ENCODE peak calls at places on chromosomes 13 and 19, in four cellular contexts. S, V, E and T are unnamed samples.

GRCh38 chr13:113203507-113204377 is 4.7 kb downstream of the PCID2 start:
- DNase-seq in V (no peak), E (peak; percentile 71), S (no peak), T (no peak)

GRCh38 chr13:48571121-48571901 is 38.4 kb upstream of the RCBTB2 start:
- DNase-seq in V (no peak), E (no peak), S (no peak), T (no peak)

GRCh38 chr19:1748115-1748702 is 5.1 kb upstream of the ONECUT3 start:
- DNase-seq in V (no peak), E (no peak), S (no peak), T (no peak)

GRCh38 chr13:98613591-98613990 is 36.7 kb upstream of the STK24 start:
- DNase-seq in V (no peak), E (no peak), S (no peak), T (no peak)

GRCh38 chr19:58476498-58477015 is 405 bp downstream of the ZNF446 start:
- DNase-seq in S (no peak), E (no peak), V (no peak), T (no peak)

GRCh38 chr13:113887700-113888201 is 23.9 kb upstream of the GAS6 start:
- DNase-seq in S (no peak), V (no peak), E (no peak), T (no peak)

GRCh38 chr19:55069137-55069858 is 6.3 kb upstream of the RDH13 start:
- DNase-seq in V (no peak), E (peak; percentile 43), S (no peak), T (peak; percentile 50)

GRCh38 chr19:18700501-18701249 is 17.2 kb downstream of the CRTC1 start:
- DNase-seq in E (peak; percentile 83), S (peak; percentile 27), V (peak; percentile 80), T (peak; percentile 95)

GRCh38 chr19:21595185-21595584 is 89.8 kb downstream of the ZNF429 start:
- DNase-seq in E (no peak), V (no peak), S (no peak), T (no peak)

GRCh38 chr19:42332059-42332458 is 6.6 kb downstream of the MEGF8 start:
- DNase-seq in E (no peak), S (no peak), V (no peak), T (no peak)

GRCh38 chr19:54041969-54042606 is 21.6 kb downstream of the VSTM1 start:
- DNase-seq in S (no peak), V (no peak), E (no peak), T (no peak)

GRCh38 chr19:4062576-4063368 is 3.9 kb downstream of the ZBTB7A start:
- DNase-seq in V (peak; percentile 27), E (no peak), S (no peak), T (peak; percentile 48)

GRCh38 chr19:18975011-18975410 is 34.0 kb upstream of the HOMER3 start:
- DNase-seq in V (no peak), S (no peak), E (no peak), T (no peak)

GRCh38 chr13:114115191-114115671 is 17.2 kb downstream of the RASA3 start:
- DNase-seq in E (peak; percentile 22), S (no peak), V (peak; percentile 16), T (no peak)

GRCh38 chr13:32311188-32311897 is 3.8 kb downstream of the ZAR1L start:
- DNase-seq in S (no peak), E (no peak), V (no peak), T (peak; percentile 66)

GRCh38 chr19:44725251-44725650 is 23.3 kb upstream of the BCL3 start:
- DNase-seq in S (no peak), E (no peak), V (peak; percentile 18), T (peak; percentile 88)

GRCh38 chr19:38523319-38523718 is 89.8 kb downstream of the RYR1 start:
- DNase-seq in E (no peak), S (no peak), V (no peak), T (no peak)

GRCh38 chr13:112171570-112171965 is 104.6 kb downstream of the SOX1 start:
- DNase-seq in S (no peak), E (no peak), V (no peak), T (no peak)

GRCh38 chr19:16266586-16266942 is 58.1 kb upstream of the KLF2 start:
- DNase-seq in S (no peak), V (no peak), E (no peak), T (no peak)

GRCh38 chr13:48199404-48199991 is 33.5 kb upstream of the ITM2B start:
- DNase-seq in V (no peak), E (no peak), S (no peak), T (no peak)

GRCh38 chr19:53977991-53978731 is 13.3 kb upstream of the CACNG6 start:
- DNase-seq in V (peak; percentile 21), S (no peak), E (peak; percentile 62), T (no peak)

GRCh38 chr13:24386816-24387708 is 77.7 kb downstream of the C1QTNF9 start:
- DNase-seq in S (no peak), V (no peak), E (no peak), T (no peak)

GRCh38 chr19:47781590-47782318 is 3.3 kb downstream of the SELENOW start:
- DNase-seq in V (peak; percentile 63), E (peak; percentile 57), S (no peak), T (no peak)

GRCh38 chr19:51124729-51125128 is at the start of gene SIGLEC9:
- DNase-seq in E (peak; percentile 45), V (no peak), S (no peak), T (no peak)

GRCh38 chr19:51127755-51128154 is 3.0 kb downstream of the SIGLEC9 start:
- DNase-seq in E (peak; percentile 41), S (no peak), V (no peak), T (no peak)

GRCh38 chr19:51128227-51128626 is 3.5 kb downstream of the SIGLEC9 start:
- DNase-seq in E (no peak), S (no peak), V (no peak), T (no peak)

GRCh38 chr19:51125421-51126075 is 842 bp downstream of the SIGLEC9 start:
- DNase-seq in E (no peak), V (no peak), S (no peak), T (no peak)

GRCh38 chr19:51127032-51127431 is 2.3 kb downstream of the SIGLEC9 start:
- DNase-seq in V (no peak), S (no peak), E (no peak), T (no peak)
- H3K27ac ChIP-seq in V (no peak overlapping the region), S (no peak overlapping the region), E (peak overlapping the region; percentile 6), T (no peak overlapping the region)

GRCh38 chr13:44142911-44143665 is 230.5 kb upstream of the SERP2 start:
- DNase-seq in V (no peak), S (no peak), E (no peak), T (no peak)
- H3K4me3 ChIP-seq in V (peak overlapping the region; percentile 50), S (no peak overlapping the region), E (peak overlapping the region; percentile 57), T (no peak overlapping the region)

GRCh38 chr13:37701972-37702371 is 103.4 kb upstream of the POSTN start:
- DNase-seq in S (no peak), E (no peak), V (peak; percentile 19), T (no peak)
- H3K27ac ChIP-seq in S (no peak overlapping the region), E (peak overlapping the region; percentile 36), V (peak overlapping the region; percentile 56), T (no peak overlapping the region)

GRCh38 chr19:50657222-50657669 is 8.0 kb downstream of the C19orf81 start:
- DNase-seq in S (no peak), E (no peak), V (no peak), T (no peak)
- H3K4me3 ChIP-seq in S (no peak overlapping the region), E (no peak overlapping the region), V (no peak overlapping the region), T (no peak overlapping the region)

GRCh38 chr13:30803791-30804190 is 68.4 kb downstream of the ALOX5AP start:
- DNase-seq in S (no peak), V (no peak), E (no peak), T (no peak)
- H3K27ac ChIP-seq in S (no peak overlapping the region), V (no peak overlapping the region), E (no peak overlapping the region), T (no peak overlapping the region)